ENCODE peak calls at places on chromosome 22, in ten cellular contexts. N, W, A, X, C, Z, H, S, Y and T are unnamed samples.

GRCh38 chr22:38448945-38449745 is 5.9 kb downstream of the KCNJ4 start:
- DNase-seq in N (no peak), W (no peak), A (no peak), X (no peak), C (no peak), Z (no peak), H (no peak), S (no peak), Y (no peak), T (no peak)

GRCh38 chr22:38290347-38290746 is 17.5 kb upstream of the TMEM184B start:
- DNase-seq in N (no peak), W (no peak), A (no peak), X (no peak), C (no peak), Z (no peak), H (no peak), S (no peak), Y (no peak), T (no peak)

GRCh38 chr22:31898911-31899310 is 45.4 kb upstream of the YWHAH start:
- DNase-seq in N (no peak), W (no peak), A (peak; percentile 23), X (no peak), C (no peak), Z (no peak), H (no peak), S (no peak), Y (no peak), T (no peak)

GRCh38 chr22:22713416-22713815 is 69.0 kb downstream of the GGTLC2 start:
- DNase-seq in N (no peak), W (no peak), A (no peak), X (no peak), C (no peak), Z (no peak), H (no peak), S (no peak), Y (no peak), T (no peak)

GRCh38 chr22:49827853-49828598 is at the start of gene BRD1:
- DNase-seq in N (peak; percentile 45), W (peak; percentile 69), A (peak; percentile 37), X (peak; percentile 51), C (peak; percentile 45), Z (peak; percentile 30), H (peak; percentile 28), S (peak; percentile 77), Y (peak; percentile 70), T (no peak)

GRCh38 chr22:41780714-41781507 is 19.6 kb upstream of the CCDC134 start:
- DNase-seq in N (peak; percentile 74), W (peak; percentile 80), A (no peak), X (no peak), C (peak; percentile 82), Z (peak; percentile 90), H (no peak), S (peak; percentile 68), Y (peak; percentile 87), T (no peak)

GRCh38 chr22:20063271-20064139 is 16.5 kb upstream of the DGCR8 start:
- DNase-seq in N (no peak), W (no peak), A (no peak), X (no peak), C (no peak), Z (no peak), H (no peak), S (no peak), Y (no peak), T (no peak)

GRCh38 chr22:38733329-38734202 is 22.2 kb downstream of the SUN2 start:
- DNase-seq in N (peak; percentile 45), W (peak; percentile 28), A (no peak), X (peak; percentile 29), C (no peak), Z (peak; percentile 41), H (no peak), S (peak; percentile 27), Y (peak; percentile 53), T (no peak)

GRCh38 chr22:29187831-29188230 is 17.9 kb upstream of the EMID1 start:
- DNase-seq in N (no peak), W (no peak), A (no peak), X (no peak), C (no peak), Z (no peak), H (no peak), S (no peak), Y (no peak), T (no peak)

GRCh38 chr22:17390087-17390486 is 20.8 kb downstream of the CECR2 start:
- DNase-seq in N (no peak), W (no peak), A (no peak), X (no peak), C (no peak), Z (no peak), H (no peak), S (no peak), Y (no peak), T (no peak)